ENCODE peak calls at places on chromosome X, in seven cellular contexts. D is heart right ventricle, K is GM12878, H is mammary epithelial cell, G is choroid plexus epithelial cell, T is stomach, W is GM12865. R is an unnamed sample.

GRCh38 chrX:13903405-13903804 is 86.5 kb upstream of the GPM6B start:
- DNase-seq in W (no peak), K (no peak), T (no peak), H (no peak), D (no peak), G (no peak), R (no peak)

GRCh38 chrX:106606583-106606982 is 5.2 kb upstream of the RADX start:
- DNase-seq in D (no peak), W (no peak), K (no peak), T (no peak), G (no peak), H (peak; percentile 44), R (no peak)

GRCh38 chrX:37060999-37061398 is 52.8 kb downstream of the FAM47C start:
- DNase-seq in W (peak; percentile 36), G (peak; percentile 68), D (no peak), K (no peak), H (peak; percentile 46), T (no peak), R (no peak)

GRCh38 chrX:75784689-75785491 is at the start of gene MAGEE2:
- DNase-seq in D (no peak), K (no peak), H (no peak), G (no peak), W (no peak), T (no peak), R (no peak)

GRCh38 chrX:14056201-14056600 is 26.5 kb upstream of the GEMIN8 start:
- DNase-seq in W (no peak), G (peak; percentile 20), D (no peak), K (no peak), T (no peak), H (no peak), R (no peak)

GRCh38 chrX:133493366-133493765 is 78.1 kb upstream of the GPC4 start:
- DNase-seq in W (no peak), K (no peak), H (peak; percentile 30), D (no peak), T (no peak), G (no peak), R (no peak)

GRCh38 chrX:150767475-150768131 is 74.4 kb downstream of the MTMR1 start:
- DNase-seq in W (peak; percentile 9), T (no peak), H (peak; percentile 58), G (peak; percentile 96), D (no peak), K (no peak), R (no peak)

GRCh38 chrX:136626237-136626636 is 21.7 kb upstream of the CD40LG start:
- DNase-seq in H (no peak), T (no peak), D (no peak), W (peak; percentile 20), K (peak; percentile 36), G (no peak), R (no peak)

GRCh38 chrX:134484039-134484438 is 24.1 kb downstream of the HPRT1 start:
- DNase-seq in K (no peak), T (no peak), W (peak; percentile 46), D (no peak), G (peak; percentile 75), H (peak; percentile 39), R (no peak)

GRCh38 chrX:45351478-45351877 is 150.8 kb upstream of the DIPK2B start:
- DNase-seq in H (peak; percentile 26), K (no peak), T (no peak), W (no peak), G (peak; percentile 68), D (no peak), R (no peak)

GRCh38 chrX:123779908-123780396 is 47.1 kb upstream of the THOC2 start:
- DNase-seq in H (no peak), W (no peak), T (no peak), K (no peak), D (no peak), G (no peak), R (no peak)

GRCh38 chrX:129771266-129771995 is 8.3 kb upstream of the SASH3 start:
- DNase-seq in T (no peak), D (no peak), W (peak; percentile 62), G (no peak), K (no peak), H (no peak), R (no peak)

GRCh38 chrX:112731793-112732192 is 52.1 kb upstream of the LHFPL1 start:
- DNase-seq in W (peak; percentile 9), D (no peak), T (no peak), G (peak; percentile 12), H (no peak), K (no peak), R (no peak)

GRCh38 chrX:131564553-131565229 is 20.8 kb downstream of the OR13H1 start:
- DNase-seq in W (no peak), G (no peak), D (no peak), H (no peak), K (no peak), T (no peak), R (no peak)

GRCh38 chrX:105658136-105658535 is 164.2 kb upstream of the NRK start:
- DNase-seq in H (peak; percentile 59), D (no peak), T (no peak), G (peak; percentile 81), K (no peak), W (no peak), R (no peak)

GRCh38 chrX:148794350-148794749 is 293.9 kb downstream of the AFF2 start:
- DNase-seq in K (no peak), D (no peak), T (no peak), H (no peak), G (no peak), W (peak; percentile 39), R (no peak)

GRCh38 chrX:642436-643210 is 12.0 kb downstream of the SHOX start:
- DNase-seq in K (no peak), T (peak; percentile 17), H (no peak), G (no peak), W (no peak), D (no peak), R (no peak)

GRCh38 chrX:55342533-55343501 is 78.1 kb upstream of the PAGE3 start:
- DNase-seq in T (peak; percentile 30), G (peak; percentile 5), W (peak; percentile 43), D (peak; percentile 5), K (peak; percentile 21), H (peak; percentile 55), R (peak; percentile 5)

GRCh38 chrX:71543316-71543715 is 10.4 kb downstream of the OGT start:
- DNase-seq in G (peak; percentile 68), D (no peak), H (peak; percentile 91), W (no peak), T (no peak), K (no peak), R (no peak)

DNA sequence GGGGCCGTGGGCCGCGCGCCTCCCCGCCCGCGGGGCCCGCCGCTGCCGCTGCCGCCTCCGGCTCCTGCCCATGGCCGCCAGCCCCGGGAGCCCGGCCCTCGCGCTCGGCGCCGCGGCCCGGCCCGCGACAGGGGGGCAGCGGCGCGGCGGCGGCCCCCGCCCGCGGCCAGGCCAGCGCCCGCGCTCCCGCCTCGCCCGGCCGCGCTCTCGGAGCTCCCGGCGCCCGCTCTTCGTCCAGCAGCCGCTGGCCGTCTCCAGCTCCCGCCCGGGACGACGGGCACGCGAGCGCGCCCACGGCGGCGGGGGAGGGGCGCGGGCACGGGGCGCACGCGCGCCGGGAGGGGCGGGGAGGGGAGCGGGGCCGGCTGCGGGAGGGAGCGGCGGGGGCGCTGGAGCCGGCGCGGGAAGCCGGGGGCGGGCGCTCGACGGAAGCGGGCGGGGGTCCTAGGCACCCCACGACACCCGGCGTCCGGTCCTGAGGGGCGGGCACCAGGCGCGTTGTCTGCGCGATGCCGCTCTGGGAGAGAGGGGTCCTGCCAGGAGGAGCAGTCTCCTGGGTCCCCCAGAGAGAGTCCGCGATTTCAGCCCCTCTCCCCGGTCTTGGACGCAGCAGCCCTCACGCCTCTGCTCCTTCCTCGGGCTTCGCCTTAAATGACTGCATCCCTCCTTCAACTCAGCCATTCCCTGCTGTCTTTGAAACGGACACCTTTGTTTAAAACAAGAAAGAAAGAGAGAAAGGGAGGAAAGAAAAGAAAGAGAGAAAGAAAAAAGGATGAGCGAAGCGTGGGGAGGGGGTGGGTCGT is 489 bp upstream of the PDZD4 start:
- DNase-seq in G (no peak), W (no peak), D (no peak), K (no peak), H (no peak), T (no peak), R (no peak)
- H3K4me3 ChIP-seq in G (no peak overlapping the region), W (no peak overlapping the region), D (no peak overlapping the region), K (no peak overlapping the region), H (no peak overlapping the region), T (peak overlapping the region; percentile 46), R (no peak overlapping the region)

GRCh38 chrX:103687696-103688191 is 1.2 kb upstream of the MORF4L2 start:
- DNase-seq in K (peak; percentile 37), G (peak; percentile 86), W (peak; percentile 67), H (peak; percentile 62), T (peak; percentile 54), D (peak; percentile 82), R (no peak)
- H3K4me3 ChIP-seq in K (peak overlapping the region; percentile 73), G (peak overlapping the region; percentile 76), W (peak overlapping the region; percentile 73), H (peak overlapping the region; percentile 70), T (peak overlapping the region; percentile 55), D (peak overlapping the region; percentile 50), R (peak overlapping the region; percentile 56)

DNA sequence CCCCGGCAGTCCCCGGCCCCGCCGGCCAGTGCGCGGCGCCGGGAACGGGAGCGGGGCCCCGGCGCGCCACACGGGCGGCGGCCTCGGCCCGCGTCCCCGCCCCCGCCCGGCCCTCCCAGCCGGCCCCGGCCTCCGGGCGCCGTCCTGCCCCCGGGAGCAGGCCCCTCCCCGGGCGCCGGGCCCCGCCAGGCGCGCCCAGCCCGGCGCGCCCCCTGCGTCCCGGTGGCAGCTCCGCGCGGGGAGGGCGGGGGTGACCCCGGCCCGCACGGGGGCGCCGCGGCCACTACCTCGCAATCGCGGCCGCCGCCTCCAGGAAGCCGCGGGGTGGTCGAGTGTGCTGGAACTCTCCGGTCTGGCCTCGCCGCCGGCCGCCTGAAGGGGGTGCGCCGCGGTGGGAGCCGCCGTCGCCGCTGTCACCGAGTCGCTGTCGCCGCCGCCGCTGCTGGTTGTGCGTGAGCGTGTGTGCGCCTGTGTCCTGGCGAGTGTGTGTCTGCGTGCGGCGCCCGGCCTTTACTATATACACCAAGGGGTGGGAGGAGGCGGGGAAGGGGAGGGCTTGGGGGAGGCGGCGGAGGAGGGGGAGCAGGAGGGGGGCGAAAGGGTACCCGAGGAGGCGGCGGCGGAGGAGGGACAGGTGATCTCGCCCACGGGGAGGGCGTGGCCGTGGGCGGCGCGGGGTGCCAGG is at the start of gene RAI2:
- DNase-seq in K (no peak), T (peak; percentile 59), H (no peak), G (no peak), W (no peak), D (peak; percentile 25), R (no peak)
- H3K4me3 ChIP-seq in K (no peak within 1 kb of the TSS), T (peak within 1 kb of the TSS; percentile 56), H (peak within 1 kb of the TSS; percentile 11), G (peak within 1 kb of the TSS; percentile 24), W (no peak within 1 kb of the TSS), D (peak within 1 kb of the TSS; percentile 35), R (no peak within 1 kb of the TSS)

GRCh38 chrX:151975228-151975593 is 735 bp upstream of the GABRE start:
- DNase-seq in G (no peak), D (no peak), K (no peak), W (no peak), T (no peak), H (no peak), R (no peak)
- H3K4me3 ChIP-seq in G (no peak overlapping the region), D (no peak overlapping the region), K (no peak overlapping the region), W (no peak overlapping the region), T (peak overlapping the region; percentile 48), H (no peak overlapping the region), R (no peak overlapping the region)

GRCh38 chrX:10665681-10666080 is 45.3 kb upstream of the MID1 start:
- DNase-seq in D (no peak), T (no peak), G (no peak), W (no peak), K (no peak), H (no peak), R (no peak)
- H3K4me3 ChIP-seq in D (no peak overlapping the region), T (no peak overlapping the region), G (no peak overlapping the region), W (no peak overlapping the region), K (no peak overlapping the region), H (no peak overlapping the region), R (no peak overlapping the region)

R was measured in GM12864.